ENCODE peak calls at places on chromosomes 4 and X, in seven cellular contexts. C is endothelial cell; S is activated CD8-positive, alpha-beta memory T cell treated with anti-CD3 and anti-CD28 coated beads, Interleukin-2, amount 50 U/mL, for 4 hours; U is AG20443; L is heart right ventricle; N is NAMALWA; Q is SW480. F is an unnamed sample.

GRCh38 chrX:153631346-153631745 is 15.7 kb upstream of the DUSP9 start:
- DNase-seq in U (no peak), Q (no peak), S (no peak), N (no peak), C (no peak), L (no peak), F (no peak)

GRCh38 chr4:142043509-142043908 is 407.1 kb downstream of the IL15 start:
- DNase-seq in N (no peak), Q (no peak), C (no peak), U (peak), S (no peak), L (no peak), F (no peak)

GRCh38 chr4:1752284-1753041 is 31.1 kb downstream of the TACC3 start:
- DNase-seq in L (no peak), N (no peak), Q (no peak), C (no peak), U (no peak), S (no peak), F (peak)

GRCh38 chr4:51932261-51932660 is 87.9 kb downstream of the LRRC66 start:
- DNase-seq in Q (no peak), S (no peak), N (no peak), U (peak), C (no peak), L (no peak), F (no peak)

GRCh38 chr4:127501103-127501502 is 131.7 kb upstream of the INTU start:
- DNase-seq in S (no peak), L (no peak), Q (no peak), U (no peak), C (no peak), N (no peak), F (no peak)

GRCh38 chr4:121270384-121270783 is 106.3 kb upstream of the TNIP3 start:
- DNase-seq in U (no peak), L (no peak), C (no peak), Q (no peak), N (no peak), S (no peak), F (no peak)

GRCh38 chrX:71650333-71650969 is 16.9 kb upstream of the LOC101059915 start:
- DNase-seq in S (no peak), N (no peak), U (no peak), Q (peak), L (no peak), C (no peak), F (no peak)

GRCh38 chrX:49233887-49234555 is 881 bp upstream of the CACNA1F start:
- DNase-seq in U (peak), S (no peak), L (no peak), C (no peak), N (no peak), Q (no peak), F (no peak)

GRCh38 chrX:41946973-41947612 is 23.7 kb upstream of the CASK start:
- DNase-seq in Q (no peak), U (no peak), S (no peak), C (no peak), L (no peak), N (no peak), F (no peak)

GRCh38 chr4:170079981-170080380 is 9.8 kb downstream of the AADAT start:
- DNase-seq in C (no peak), N (no peak), U (no peak), Q (no peak), S (no peak), L (no peak), F (no peak)

F was measured in activated effector memory CD4-positive, alpha-beta T cell treated with anti-CD3 and anti-CD28 coated beads, Interleukin-2, amount 50 U/mL, for 16 hours.